ENCODE peak calls at places on chromosomes 3 and 15, in eight cellular contexts. One of them, this sample, is unnamed.

GRCh38 chr3:76570436-76571057 is 469.4 kb upstream of the ROBO2 start:
- DNase-seq in HCT116: no peak
- DNase-seq in ovary: no peak
- DNase-seq in heart left ventricle: no peak
- DNase-seq in GM12878: no peak
- DNase-seq in stomach: no peak
- DNase-seq in thyroid gland: no peak
- DNase-seq in tibial nerve: no peak
- DNase-seq in this sample: no peak

GRCh38 chr15:36415643-36416042 is 163.8 kb upstream of the CDIN1 start:
- DNase-seq in GM12878: no peak
- DNase-seq in heart left ventricle: no peak
- DNase-seq in thyroid gland: no peak
- DNase-seq in tibial nerve: no peak
- DNase-seq in ovary: no peak
- DNase-seq in HCT116: no peak
- DNase-seq in stomach: no peak
- DNase-seq in this sample: no peak

GRCh38 chr15:42133892-42134502 is 22.4 kb downstream of the PLA2G4F start:
- DNase-seq in heart left ventricle: no peak
- DNase-seq in GM12878: no peak
- DNase-seq in tibial nerve: no peak
- DNase-seq in stomach: peak; percentile 74
- DNase-seq in HCT116: peak; percentile 34
- DNase-seq in thyroid gland: peak; percentile 30
- DNase-seq in ovary: no peak
- DNase-seq in this sample: peak; percentile 17

GRCh38 chr3:111738238-111738637 is 120.8 kb upstream of the PHLDB2 start:
- DNase-seq in thyroid gland: no peak
- DNase-seq in ovary: no peak
- DNase-seq in tibial nerve: no peak
- DNase-seq in GM12878: no peak
- DNase-seq in heart left ventricle: no peak
- DNase-seq in stomach: no peak
- DNase-seq in HCT116: no peak
- DNase-seq in this sample: no peak

GRCh38 chr3:127275287-127275781 is 12.5 kb downstream of the PRR20G start:
- DNase-seq in stomach: no peak
- DNase-seq in GM12878: no peak
- DNase-seq in ovary: no peak
- DNase-seq in HCT116: no peak
- DNase-seq in heart left ventricle: no peak
- DNase-seq in thyroid gland: no peak
- DNase-seq in tibial nerve: no peak
- DNase-seq in this sample: no peak

GRCh38 chr3:3068358-3068881 is 41.8 kb downstream of the IL5RA start:
- DNase-seq in thyroid gland: no peak
- DNase-seq in tibial nerve: no peak
- DNase-seq in stomach: no peak
- DNase-seq in GM12878: no peak
- DNase-seq in heart left ventricle: no peak
- DNase-seq in ovary: no peak
- DNase-seq in HCT116: no peak
- DNase-seq in this sample: no peak

GRCh38 chr3:52277071-52277964 is 1.1 kb downstream of the WDR82 start:
- DNase-seq in HCT116: no peak
- DNase-seq in GM12878: no peak
- DNase-seq in heart left ventricle: peak; percentile 90
- DNase-seq in thyroid gland: peak; percentile 95
- DNase-seq in tibial nerve: peak; percentile 39
- DNase-seq in ovary: peak; percentile 90
- DNase-seq in stomach: peak; percentile 77
- DNase-seq in this sample: peak; percentile 62

GRCh38 chr3:12900885-12901411 is 59.6 kb upstream of the RPL32 start:
- DNase-seq in stomach: no peak
- DNase-seq in GM12878: no peak
- DNase-seq in heart left ventricle: peak; percentile 28
- DNase-seq in thyroid gland: no peak
- DNase-seq in ovary: no peak
- DNase-seq in HCT116: no peak
- DNase-seq in tibial nerve: no peak
- DNase-seq in this sample: no peak

GRCh38 chr3:8255771-8256170 is 245.9 kb upstream of the LMCD1 start:
- DNase-seq in thyroid gland: no peak
- DNase-seq in GM12878: no peak
- DNase-seq in stomach: no peak
- DNase-seq in HCT116: no peak
- DNase-seq in tibial nerve: no peak
- DNase-seq in ovary: no peak
- DNase-seq in heart left ventricle: no peak
- DNase-seq in this sample: no peak

GRCh38 chr15:78212546-78213424 is 21.6 kb downstream of the ACSBG1 start:
- DNase-seq in stomach: peak; percentile 73
- DNase-seq in tibial nerve: no peak
- DNase-seq in ovary: peak; percentile 34
- DNase-seq in heart left ventricle: peak; percentile 85
- DNase-seq in thyroid gland: no peak
- DNase-seq in GM12878: no peak
- DNase-seq in HCT116: peak; percentile 41
- DNase-seq in this sample: peak; percentile 92

GRCh38 chr3:84209473-84209872 is 749.3 kb upstream of the CADM2 start:
- DNase-seq in tibial nerve: no peak
- DNase-seq in HCT116: no peak
- DNase-seq in heart left ventricle: no peak
- DNase-seq in ovary: no peak
- DNase-seq in stomach: no peak
- DNase-seq in thyroid gland: no peak
- DNase-seq in GM12878: no peak
- DNase-seq in this sample: no peak

GRCh38 chr15:43879386-43880355 is 52.9 kb downstream of the WDR76 start:
- DNase-seq in heart left ventricle: no peak
- DNase-seq in GM12878: no peak
- DNase-seq in tibial nerve: no peak
- DNase-seq in ovary: no peak
- DNase-seq in HCT116: no peak
- DNase-seq in thyroid gland: no peak
- DNase-seq in stomach: no peak
- DNase-seq in this sample: peak; percentile 61

DNA sequence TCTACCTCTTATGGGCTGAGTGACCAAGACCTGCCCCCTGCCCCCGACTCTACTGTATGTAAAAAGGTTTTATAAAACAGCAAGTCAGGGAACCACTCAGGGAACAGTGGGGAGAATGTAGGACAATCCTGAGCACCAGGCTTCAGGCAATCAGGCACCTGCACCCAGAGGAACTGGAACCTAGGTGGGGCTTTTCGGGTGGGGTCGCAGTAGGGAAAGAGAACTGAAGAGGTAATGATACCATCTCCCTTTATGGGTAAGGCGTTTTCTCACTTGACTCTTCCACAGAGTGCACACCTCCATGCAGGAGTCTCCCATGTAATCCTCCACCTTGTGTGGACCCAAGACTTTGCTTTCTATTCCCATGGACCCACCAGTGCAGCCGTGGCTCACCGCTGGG is 45.8 kb downstream of the MYO1E start:
- DNase-seq in HCT116: no peak
- DNase-seq in stomach: no peak
- DNase-seq in tibial nerve: no peak
- DNase-seq in ovary: no peak
- DNase-seq in thyroid gland: no peak
- DNase-seq in heart left ventricle: no peak
- DNase-seq in GM12878: no peak
- DNase-seq in this sample: no peak
- H3K4me3 ChIP-seq in HCT116: no peak overlapping the region
- H3K4me3 ChIP-seq in stomach: no peak overlapping the region
- H3K4me3 ChIP-seq in tibial nerve: no peak overlapping the region
- H3K4me3 ChIP-seq in ovary: no peak overlapping the region
- H3K4me3 ChIP-seq in thyroid gland: no peak overlapping the region
- H3K4me3 ChIP-seq in heart left ventricle: no peak overlapping the region
- H3K4me3 ChIP-seq in GM12878: no peak overlapping the region
- H3K4me3 ChIP-seq in this sample: no peak overlapping the region

GRCh38 chr3:85627899-85628298 is 669.1 kb downstream of the CADM2 start:
- DNase-seq in HCT116: no peak
- DNase-seq in thyroid gland: no peak
- DNase-seq in stomach: no peak
- DNase-seq in ovary: no peak
- DNase-seq in heart left ventricle: no peak
- DNase-seq in GM12878: no peak
- DNase-seq in tibial nerve: no peak
- DNase-seq in this sample: no peak

GRCh38 chr3:85632921-85633320 is 674.1 kb downstream of the CADM2 start:
- DNase-seq in tibial nerve: no peak
- DNase-seq in thyroid gland: no peak
- DNase-seq in ovary: no peak
- DNase-seq in heart left ventricle: no peak
- DNase-seq in HCT116: no peak
- DNase-seq in stomach: no peak
- DNase-seq in GM12878: no peak
- DNase-seq in this sample: no peak

GRCh38 chr3:85626662-85627061 is 667.9 kb downstream of the CADM2 start:
- DNase-seq in stomach: no peak
- DNase-seq in HCT116: no peak
- DNase-seq in ovary: no peak
- DNase-seq in thyroid gland: no peak
- DNase-seq in tibial nerve: no peak
- DNase-seq in heart left ventricle: no peak
- DNase-seq in GM12878: no peak
- DNase-seq in this sample: no peak

GRCh38 chr3:85631070-85631469 is 672.3 kb downstream of the CADM2 start:
- DNase-seq in heart left ventricle: no peak
- DNase-seq in HCT116: no peak
- DNase-seq in GM12878: no peak
- DNase-seq in tibial nerve: no peak
- DNase-seq in stomach: no peak
- DNase-seq in ovary: no peak
- DNase-seq in thyroid gland: no peak
- DNase-seq in this sample: no peak
- TF ChIP-seq POLR2A in heart left ventricle: no peak
- TF ChIP-seq POLR2A in HCT116: no peak
- TF ChIP-seq POLR2A in GM12878: no peak
- TF ChIP-seq POLR2A in tibial nerve: no peak
- TF ChIP-seq POLR2A in stomach: no peak
- TF ChIP-seq POLR2A in ovary: no peak
- TF ChIP-seq POLR2A in thyroid gland: no peak
- TF ChIP-seq POLR2A in this sample: no peak

GRCh38 chr3:44065741-44066140 is 175.9 kb upstream of the TOPAZ1 start:
- DNase-seq in ovary: no peak
- DNase-seq in HCT116: no peak
- DNase-seq in GM12878: no peak
- DNase-seq in stomach: no peak
- DNase-seq in thyroid gland: no peak
- DNase-seq in heart left ventricle: no peak
- DNase-seq in tibial nerve: no peak
- DNase-seq in this sample: peak; percentile 62
- TF ChIP-seq CTCF in ovary: no peak
- TF ChIP-seq CTCF in HCT116: peak; percentile 6
- TF ChIP-seq CTCF in GM12878: no peak
- TF ChIP-seq CTCF in stomach: no peak
- TF ChIP-seq CTCF in thyroid gland: peak; percentile 12
- TF ChIP-seq CTCF in heart left ventricle: no peak
- TF ChIP-seq CTCF in tibial nerve: no peak
- TF ChIP-seq CTCF in this sample: no peak

GRCh38 chr3:11185564-11186317 is 31.4 kb downstream of the HRH1 start:
- DNase-seq in ovary: peak; percentile 76
- DNase-seq in thyroid gland: peak; percentile 89
- DNase-seq in HCT116: peak; percentile 83
- DNase-seq in GM12878: no peak
- DNase-seq in stomach: peak; percentile 75
- DNase-seq in heart left ventricle: peak; percentile 80
- DNase-seq in tibial nerve: peak; percentile 62
- DNase-seq in this sample: peak; percentile 91
- H3K4me3 ChIP-seq in ovary: no peak overlapping the region
- H3K4me3 ChIP-seq in thyroid gland: no peak overlapping the region
- H3K4me3 ChIP-seq in HCT116: peak overlapping the region; percentile 35
- H3K4me3 ChIP-seq in GM12878: no peak overlapping the region
- H3K4me3 ChIP-seq in stomach: no peak overlapping the region
- H3K4me3 ChIP-seq in heart left ventricle: no peak overlapping the region
- H3K4me3 ChIP-seq in tibial nerve: no peak overlapping the region
- H3K4me3 ChIP-seq in this sample: no peak overlapping the region

GRCh38 chr3:98532709-98533571 is 1.2 kb downstream of the GPR15 start:
- DNase-seq in heart left ventricle: no peak
- DNase-seq in ovary: no peak
- DNase-seq in GM12878: no peak
- DNase-seq in stomach: no peak
- DNase-seq in tibial nerve: no peak
- DNase-seq in thyroid gland: no peak
- DNase-seq in HCT116: no peak
- DNase-seq in this sample: no peak
- TF ChIP-seq POLR2A in heart left ventricle: no peak
- TF ChIP-seq POLR2A in ovary: no peak
- TF ChIP-seq POLR2A in GM12878: peak; percentile 54
- TF ChIP-seq POLR2A in stomach: no peak
- TF ChIP-seq POLR2A in tibial nerve: no peak
- TF ChIP-seq POLR2A in thyroid gland: no peak
- TF ChIP-seq POLR2A in HCT116: no peak
- TF ChIP-seq POLR2A in this sample: no peak

GRCh38 chr3:188926741-188927650 is 244.8 kb upstream of the TPRG1 start:
- DNase-seq in heart left ventricle: no peak
- DNase-seq in thyroid gland: peak; percentile 68
- DNase-seq in HCT116: no peak
- DNase-seq in tibial nerve: no peak
- DNase-seq in stomach: no peak
- DNase-seq in GM12878: no peak
- DNase-seq in ovary: no peak
- DNase-seq in this sample: no peak

GRCh38 chr3:188931531-188931930 is 240.2 kb upstream of the TPRG1 start:
- DNase-seq in stomach: no peak
- DNase-seq in HCT116: no peak
- DNase-seq in GM12878: no peak
- DNase-seq in heart left ventricle: no peak
- DNase-seq in ovary: no peak
- DNase-seq in thyroid gland: peak; percentile 39
- DNase-seq in tibial nerve: no peak
- DNase-seq in this sample: no peak

GRCh38 chr3:188927971-188928370 is 243.8 kb upstream of the TPRG1 start:
- DNase-seq in thyroid gland: no peak
- DNase-seq in heart left ventricle: no peak
- DNase-seq in HCT116: no peak
- DNase-seq in stomach: no peak
- DNase-seq in GM12878: no peak
- DNase-seq in tibial nerve: no peak
- DNase-seq in ovary: no peak
- DNase-seq in this sample: no peak

GRCh38 chr3:188926141-188926540 is 245.6 kb upstream of the TPRG1 start:
- DNase-seq in heart left ventricle: no peak
- DNase-seq in HCT116: no peak
- DNase-seq in stomach: no peak
- DNase-seq in GM12878: no peak
- DNase-seq in thyroid gland: no peak
- DNase-seq in tibial nerve: no peak
- DNase-seq in ovary: no peak
- DNase-seq in this sample: no peak

DNA sequence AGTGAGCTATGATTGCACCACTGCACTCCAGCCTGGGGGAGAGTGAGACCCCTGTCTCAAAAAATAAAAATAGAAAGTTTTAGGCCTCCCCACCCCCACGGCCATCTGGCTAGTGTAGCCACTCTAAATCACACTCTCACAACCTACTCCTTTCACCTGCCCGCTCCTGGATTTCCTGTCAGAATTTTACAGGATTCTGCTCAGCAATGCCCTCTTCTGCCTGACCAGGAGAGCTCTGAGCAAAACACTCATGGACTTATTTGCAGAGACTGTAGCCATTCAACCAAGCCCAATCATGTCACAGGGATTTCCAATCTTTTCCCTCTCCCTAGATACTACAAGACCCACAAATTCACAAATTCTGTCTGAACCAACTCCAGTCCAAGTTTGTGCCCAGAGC is 242.6 kb upstream of the TPRG1 start:
- DNase-seq in stomach: no peak
- DNase-seq in thyroid gland: peak; percentile 50
- DNase-seq in tibial nerve: no peak
- DNase-seq in heart left ventricle: no peak
- DNase-seq in HCT116: no peak
- DNase-seq in GM12878: no peak
- DNase-seq in ovary: no peak
- DNase-seq in this sample: no peak
- TF ChIP-seq CTCF in stomach: no peak
- TF ChIP-seq CTCF in thyroid gland: peak; percentile 48
- TF ChIP-seq CTCF in tibial nerve: no peak
- TF ChIP-seq CTCF in heart left ventricle: no peak
- TF ChIP-seq CTCF in HCT116: peak; percentile 44
- TF ChIP-seq CTCF in GM12878: no peak
- TF ChIP-seq CTCF in ovary: no peak
- TF ChIP-seq CTCF in this sample: no peak